ENCODE peak calls at places on chromosome 20, in eight cellular contexts. One of them, this sample, is unnamed. For H3K27me3, the result is how much of the 10 kb centered on the place peaks cover.

GRCh38 chr20:48523191-48523757 is 304.5 kb downstream of the PREX1 start:
- DNase-seq in A673: peak
- DNase-seq in CD8-positive, alpha-beta T cell: no peak
- DNase-seq in left ventricle myocardium inferior: no peak
- DNase-seq in PC-3: peak
- DNase-seq in ovary: no peak
- DNase-seq in esophagus squamous epithelium: no peak
- DNase-seq in HCT116: peak
- DNase-seq in this sample: no peak

GRCh38 chr20:20130399-20130798 is 78.1 kb downstream of the CFAP61 start:
- DNase-seq in HCT116: peak
- DNase-seq in A673: peak
- DNase-seq in PC-3: peak
- DNase-seq in esophagus squamous epithelium: no peak
- DNase-seq in ovary: no peak
- DNase-seq in CD8-positive, alpha-beta T cell: no peak
- DNase-seq in left ventricle myocardium inferior: no peak
- DNase-seq in this sample: no peak

GRCh38 chr20:47438464-47439381 is 63.0 kb upstream of the NCOA3 start:
- DNase-seq in ovary: no peak
- DNase-seq in HCT116: peak
- DNase-seq in esophagus squamous epithelium: no peak
- DNase-seq in left ventricle myocardium inferior: no peak
- DNase-seq in CD8-positive, alpha-beta T cell: no peak
- DNase-seq in PC-3: peak
- DNase-seq in A673: no peak
- DNase-seq in this sample: no peak

GRCh38 chr20:43843096-43843964 is 71.3 kb upstream of the TOX2 start:
- DNase-seq in left ventricle myocardium inferior: no peak
- DNase-seq in ovary: no peak
- DNase-seq in HCT116: no peak
- DNase-seq in esophagus squamous epithelium: no peak
- DNase-seq in A673: peak
- DNase-seq in CD8-positive, alpha-beta T cell: no peak
- DNase-seq in PC-3: peak
- DNase-seq in this sample: no peak

GRCh38 chr20:60820918-60821317 is 431.1 kb upstream of the CDH4 start:
- DNase-seq in ovary: no peak
- DNase-seq in PC-3: no peak
- DNase-seq in CD8-positive, alpha-beta T cell: no peak
- DNase-seq in esophagus squamous epithelium: no peak
- DNase-seq in A673: no peak
- DNase-seq in left ventricle myocardium inferior: no peak
- DNase-seq in HCT116: no peak
- DNase-seq in this sample: no peak

GRCh38 chr20:55160022-55160421 is 684.6 kb downstream of the DOK5 start:
- DNase-seq in A673: no peak
- DNase-seq in ovary: no peak
- DNase-seq in HCT116: no peak
- DNase-seq in esophagus squamous epithelium: no peak
- DNase-seq in PC-3: peak
- DNase-seq in CD8-positive, alpha-beta T cell: no peak
- DNase-seq in left ventricle myocardium inferior: no peak
- DNase-seq in this sample: no peak

GRCh38 chr20:51345601-51346101 is 196.9 kb downstream of the NFATC2 start:
- DNase-seq in esophagus squamous epithelium: no peak
- DNase-seq in CD8-positive, alpha-beta T cell: no peak
- DNase-seq in HCT116: no peak
- DNase-seq in left ventricle myocardium inferior: no peak
- DNase-seq in A673: no peak
- DNase-seq in PC-3: peak
- DNase-seq in ovary: peak
- DNase-seq in this sample: no peak

GRCh38 chr20:64077094-64077493 is 2.2 kb downstream of the RGS19 start:
- DNase-seq in PC-3: no peak
- DNase-seq in ovary: no peak
- DNase-seq in left ventricle myocardium inferior: peak
- DNase-seq in esophagus squamous epithelium: no peak
- DNase-seq in HCT116: no peak
- DNase-seq in A673: no peak
- DNase-seq in CD8-positive, alpha-beta T cell: no peak
- DNase-seq in this sample: no peak

GRCh38 chr20:39632176-39632575 is 670.0 kb downstream of the DHX35 start:
- DNase-seq in esophagus squamous epithelium: no peak
- DNase-seq in A673: no peak
- DNase-seq in HCT116: no peak
- DNase-seq in left ventricle myocardium inferior: no peak
- DNase-seq in CD8-positive, alpha-beta T cell: no peak
- DNase-seq in PC-3: no peak
- DNase-seq in ovary: no peak
- DNase-seq in this sample: no peak

GRCh38 chr20:8796088-8796665 is 272.7 kb upstream of the PLCB4 start:
- DNase-seq in PC-3: no peak
- DNase-seq in ovary: no peak
- DNase-seq in left ventricle myocardium inferior: no peak
- DNase-seq in HCT116: no peak
- DNase-seq in A673: no peak
- DNase-seq in CD8-positive, alpha-beta T cell: no peak
- DNase-seq in esophagus squamous epithelium: no peak
- DNase-seq in this sample: no peak

GRCh38 chr20:52747736-52748135 is 224.4 kb upstream of the TSHZ2 start:
- DNase-seq in ovary: no peak
- DNase-seq in CD8-positive, alpha-beta T cell: no peak
- DNase-seq in esophagus squamous epithelium: no peak
- DNase-seq in PC-3: peak
- DNase-seq in left ventricle myocardium inferior: no peak
- DNase-seq in HCT116: no peak
- DNase-seq in A673: peak
- DNase-seq in this sample: no peak

GRCh38 chr20:34368547-34368946 is 5.5 kb downstream of the ITCH start:
- DNase-seq in CD8-positive, alpha-beta T cell: no peak
- DNase-seq in PC-3: peak
- DNase-seq in ovary: no peak
- DNase-seq in left ventricle myocardium inferior: no peak
- DNase-seq in A673: no peak
- DNase-seq in esophagus squamous epithelium: no peak
- DNase-seq in HCT116: no peak
- DNase-seq in this sample: no peak

GRCh38 chr20:51639206-51639832 is 96.8 kb upstream of the NFATC2 start:
- DNase-seq in A673: peak
- DNase-seq in left ventricle myocardium inferior: peak
- DNase-seq in CD8-positive, alpha-beta T cell: peak
- DNase-seq in HCT116: peak
- DNase-seq in ovary: peak
- DNase-seq in esophagus squamous epithelium: no peak
- DNase-seq in PC-3: peak
- DNase-seq in this sample: peak

GRCh38 chr20:54476336-54476928 is 1.0 kb downstream of the DOK5 start:
- DNase-seq in PC-3: no peak
- DNase-seq in ovary: no peak
- DNase-seq in CD8-positive, alpha-beta T cell: no peak
- DNase-seq in left ventricle myocardium inferior: no peak
- DNase-seq in esophagus squamous epithelium: no peak
- DNase-seq in HCT116: no peak
- DNase-seq in A673: peak
- DNase-seq in this sample: no peak

GRCh38 chr20:23106271-23106851 is 20.2 kb upstream of the CD93 start:
- DNase-seq in HCT116: no peak
- DNase-seq in A673: no peak
- DNase-seq in CD8-positive, alpha-beta T cell: no peak
- DNase-seq in ovary: no peak
- DNase-seq in esophagus squamous epithelium: no peak
- DNase-seq in left ventricle myocardium inferior: no peak
- DNase-seq in PC-3: peak
- DNase-seq in this sample: no peak

GRCh38 chr20:44586986-44587980 is 4.9 kb downstream of the PKIG start:
- DNase-seq in CD8-positive, alpha-beta T cell: no peak
- DNase-seq in ovary: no peak
- DNase-seq in left ventricle myocardium inferior: no peak
- DNase-seq in esophagus squamous epithelium: no peak
- DNase-seq in HCT116: no peak
- DNase-seq in PC-3: no peak
- DNase-seq in A673: no peak
- DNase-seq in this sample: no peak

GRCh38 chr20:17023036-17023435 is 203.8 kb upstream of the PCSK2 start:
- DNase-seq in esophagus squamous epithelium: no peak
- DNase-seq in left ventricle myocardium inferior: no peak
- DNase-seq in A673: no peak
- DNase-seq in HCT116: no peak
- DNase-seq in CD8-positive, alpha-beta T cell: no peak
- DNase-seq in ovary: no peak
- DNase-seq in PC-3: no peak
- DNase-seq in this sample: no peak

GRCh38 chr20:17654649-17655285 is 27.3 kb downstream of the RRBP1 start:
- DNase-seq in esophagus squamous epithelium: no peak
- DNase-seq in A673: peak
- DNase-seq in CD8-positive, alpha-beta T cell: no peak
- DNase-seq in left ventricle myocardium inferior: no peak
- DNase-seq in HCT116: no peak
- DNase-seq in ovary: peak
- DNase-seq in PC-3: peak
- DNase-seq in this sample: no peak

DNA sequence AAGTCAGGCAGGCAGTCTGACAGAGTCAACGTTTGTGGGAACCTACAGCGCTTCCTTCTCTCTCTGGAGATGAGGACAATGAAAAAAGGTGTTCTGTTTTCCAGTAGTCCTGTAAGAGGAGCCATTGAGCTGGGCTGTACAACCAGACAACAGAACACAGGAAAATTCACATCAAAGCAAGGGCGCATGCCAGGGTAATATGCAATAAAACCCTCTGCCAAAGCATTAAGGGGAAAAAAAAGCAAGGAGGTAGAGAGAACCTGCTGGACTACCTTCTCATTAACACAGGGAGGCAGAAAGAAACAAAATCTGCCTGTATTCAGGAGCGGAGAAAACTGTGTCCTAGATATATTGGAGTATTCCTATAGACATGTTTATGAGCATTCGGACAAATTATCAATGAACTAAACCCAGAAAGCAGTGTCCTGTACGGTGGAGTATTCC is 1.3 kb downstream of the RNF24 start:
- DNase-seq in left ventricle myocardium inferior: no peak
- DNase-seq in esophagus squamous epithelium: no peak
- DNase-seq in PC-3: peak
- DNase-seq in HCT116: peak
- DNase-seq in A673: peak
- DNase-seq in ovary: no peak
- DNase-seq in CD8-positive, alpha-beta T cell: no peak
- DNase-seq in this sample: peak
- TF ChIP-seq CTCF in left ventricle myocardium inferior: peak
- TF ChIP-seq CTCF in esophagus squamous epithelium: peak
- TF ChIP-seq CTCF in PC-3: peak
- TF ChIP-seq CTCF in HCT116: peak
- TF ChIP-seq CTCF in A673: peak
- TF ChIP-seq CTCF in ovary: no peak
- TF ChIP-seq CTCF in CD8-positive, alpha-beta T cell: peak
- TF ChIP-seq CTCF in this sample: peak

GRCh38 chr20:33275871-33276270 is 7.1 kb upstream of the BPIFB1 start:
- DNase-seq in HCT116: no peak
- DNase-seq in A673: no peak
- DNase-seq in PC-3: no peak
- DNase-seq in left ventricle myocardium inferior: no peak
- DNase-seq in ovary: no peak
- DNase-seq in CD8-positive, alpha-beta T cell: no peak
- DNase-seq in esophagus squamous epithelium: no peak
- DNase-seq in this sample: no peak
- H3K27me3 ChIP-seq in HCT116: under half
- H3K27me3 ChIP-seq in A673: half or more
- H3K27me3 ChIP-seq in PC-3: half or more
- H3K27me3 ChIP-seq in left ventricle myocardium inferior: half or more
- H3K27me3 ChIP-seq in ovary: under half
- H3K27me3 ChIP-seq in CD8-positive, alpha-beta T cell: under half
- H3K27me3 ChIP-seq in esophagus squamous epithelium: half or more
- H3K27me3 ChIP-seq in this sample: under half

DNA sequence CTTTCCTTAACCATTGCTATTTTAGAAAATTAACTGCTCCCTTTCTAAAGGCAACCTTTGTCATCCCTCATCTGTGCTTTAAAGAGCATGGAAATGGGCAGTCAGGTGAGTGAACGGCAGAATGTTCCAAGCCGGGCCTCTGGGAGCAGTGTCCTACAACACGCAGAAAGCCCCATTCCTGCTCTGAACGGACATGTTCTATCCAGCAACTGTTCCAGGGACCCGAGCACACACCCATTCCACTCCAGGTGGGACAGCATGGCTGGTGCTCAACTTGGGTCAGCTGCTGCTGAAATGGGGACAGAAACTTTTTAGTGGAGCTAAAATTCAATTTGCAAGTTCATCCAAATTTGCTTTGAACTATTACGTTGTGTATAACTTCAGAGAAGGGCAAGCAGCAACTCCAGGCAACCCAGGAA is 26.7 kb downstream of the DIDO1 start:
- DNase-seq in esophagus squamous epithelium: no peak
- DNase-seq in CD8-positive, alpha-beta T cell: no peak
- DNase-seq in HCT116: no peak
- DNase-seq in PC-3: no peak
- DNase-seq in A673: no peak
- DNase-seq in ovary: no peak
- DNase-seq in left ventricle myocardium inferior: no peak
- DNase-seq in this sample: no peak
- H3K27ac ChIP-seq in esophagus squamous epithelium: no peak
- H3K27ac ChIP-seq in CD8-positive, alpha-beta T cell: no peak
- H3K27ac ChIP-seq in HCT116: no peak
- H3K27ac ChIP-seq in PC-3: no peak
- H3K27ac ChIP-seq in A673: peak
- H3K27ac ChIP-seq in ovary: no peak
- H3K27ac ChIP-seq in left ventricle myocardium inferior: peak
- H3K27ac ChIP-seq in this sample: no peak

DNA sequence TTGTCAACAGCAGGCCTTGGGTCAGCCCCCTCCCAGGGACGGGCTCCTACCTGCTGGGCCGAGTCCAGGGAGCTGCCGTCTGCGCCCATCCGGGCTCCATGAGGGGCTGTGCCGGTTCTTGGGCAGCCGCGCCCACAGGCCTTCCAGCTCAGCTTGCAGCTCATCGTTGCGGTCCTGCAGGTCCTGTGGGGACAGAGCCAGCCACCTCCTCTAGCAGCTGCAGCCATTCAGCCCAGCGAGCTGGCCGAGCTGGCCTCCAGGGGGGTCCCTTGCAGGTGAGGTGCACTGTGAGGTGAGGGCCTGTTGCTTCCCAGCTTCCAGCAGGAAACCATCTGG is 74.4 kb downstream of the GINS1 start:
- DNase-seq in ovary: no peak
- DNase-seq in left ventricle myocardium inferior: no peak
- DNase-seq in A673: no peak
- DNase-seq in esophagus squamous epithelium: no peak
- DNase-seq in PC-3: no peak
- DNase-seq in CD8-positive, alpha-beta T cell: no peak
- DNase-seq in HCT116: no peak
- DNase-seq in this sample: no peak
- TF ChIP-seq CTCF in ovary: no peak
- TF ChIP-seq CTCF in left ventricle myocardium inferior: no peak
- TF ChIP-seq CTCF in A673: no peak
- TF ChIP-seq CTCF in esophagus squamous epithelium: no peak
- TF ChIP-seq CTCF in PC-3: peak
- TF ChIP-seq CTCF in CD8-positive, alpha-beta T cell: no peak
- TF ChIP-seq CTCF in HCT116: no peak
- TF ChIP-seq CTCF in this sample: no peak

GRCh38 chr20:46309945-46310344 is 1.6 kb upstream of the CDH22 start:
- DNase-seq in PC-3: no peak
- DNase-seq in A673: no peak
- DNase-seq in left ventricle myocardium inferior: no peak
- DNase-seq in CD8-positive, alpha-beta T cell: no peak
- DNase-seq in esophagus squamous epithelium: no peak
- DNase-seq in ovary: no peak
- DNase-seq in HCT116: no peak
- DNase-seq in this sample: no peak
- H3K27me3 ChIP-seq in PC-3: half or more
- H3K27me3 ChIP-seq in A673: half or more
- H3K27me3 ChIP-seq in left ventricle myocardium inferior: half or more
- H3K27me3 ChIP-seq in CD8-positive, alpha-beta T cell: under half
- H3K27me3 ChIP-seq in esophagus squamous epithelium: half or more
- H3K27me3 ChIP-seq in ovary: under half
- H3K27me3 ChIP-seq in HCT116: under half
- H3K27me3 ChIP-seq in this sample: half or more